ENCODE peak calls at places on chromosomes 4 and X, in nine cellular contexts. W is HEK293T, A is mucosa of gallbladder, V is spleen, H is Caki2, T is H1, R is T-cell, G is HCT116, Y is coronary artery. P is an unnamed sample.

GRCh38 chrX:148500428-148501120 is at the start of gene AFF2:
- DNase-seq in V (peak; percentile 88), A (no peak), W (peak; percentile 47), H (peak; percentile 19), T (peak; percentile 58), Y (no peak), R (no peak), G (no peak), P (peak; percentile 22)

GRCh38 chrX:78092296-78092695 is 11.8 kb upstream of the PGK1 start:
- DNase-seq in R (no peak), T (peak; percentile 46), H (peak; percentile 85), Y (no peak), A (no peak), W (peak; percentile 28), V (no peak), G (peak; percentile 54), P (no peak)

GRCh38 chr4:41541697-41542096 is 3.7 kb downstream of the LIMCH1 start:
- DNase-seq in H (no peak), G (no peak), V (no peak), A (peak; percentile 18), T (no peak), R (no peak), W (no peak), Y (peak; percentile 77), P (no peak)

GRCh38 chr4:54843106-54843505 is 185.3 kb downstream of the KIT start:
- DNase-seq in R (no peak), W (no peak), V (no peak), G (no peak), Y (no peak), A (no peak), T (no peak), H (no peak), P (no peak)

GRCh38 chr4:139655116-139655515 is 10.5 kb upstream of the MGST2 start:
- DNase-seq in T (no peak), A (no peak), V (no peak), R (no peak), W (no peak), H (no peak), G (no peak), Y (no peak), P (peak; percentile 27)

GRCh38 chr4:37882665-37883296 is 8.1 kb upstream of the TBC1D1 start:
- DNase-seq in G (no peak), H (no peak), T (no peak), R (no peak), W (no peak), A (no peak), V (no peak), Y (no peak), P (no peak)

GRCh38 chrX:23548164-23548563 is 119.1 kb upstream of the PRDX4 start:
- DNase-seq in Y (no peak), T (no peak), V (no peak), W (peak; percentile 47), G (no peak), H (no peak), R (no peak), A (no peak), P (peak; percentile 67)

GRCh38 chr4:168514249-168514852 is 17.5 kb downstream of the PALLD start:
- DNase-seq in T (no peak), W (no peak), H (peak; percentile 13), R (no peak), A (no peak), Y (no peak), G (no peak), V (no peak), P (peak; percentile 13)